ENCODE peak calls at places on chromosomes 3 and 15, in four cellular contexts. Y is amniotic stem cell, F is thoracic aorta, J is heart right ventricle. U is an unnamed sample.

GRCh38 chr3:171875923-171876412 is 32.8 kb downstream of the TMEM212 start:
- DNase-seq in Y (no peak), F (no peak), J (no peak), U (no peak)

GRCh38 chr15:56916825-56917477 is 1.5 kb upstream of the TCF12 start:
- DNase-seq in Y (no peak), F (no peak), J (no peak), U (no peak)

GRCh38 chr15:66039117-66039860 is 170.0 kb downstream of the RAB11A start:
- DNase-seq in Y (no peak), F (no peak), J (no peak), U (no peak)

GRCh38 chr15:25242166-25242879 is 196.5 kb downstream of the UBE3A start:
- DNase-seq in Y (no peak), F (no peak), J (no peak), U (no peak)

GRCh38 chr3:58623478-58623877 is 43.1 kb downstream of the FAM3D start:
- DNase-seq in Y (no peak), F (no peak), J (no peak), U (no peak)

GRCh38 chr15:98567951-98568350 is 80.4 kb upstream of the IGF1R start:
- DNase-seq in Y (no peak), F (no peak), J (no peak), U (no peak)

GRCh38 chr15:73927476-73928240 is 1.4 kb downstream of the LOXL1 start:
- DNase-seq in Y (peak), F (no peak), J (no peak), U (peak)

GRCh38 chr3:34675383-34676120 is 877.1 kb downstream of the PDCD6IP start:
- DNase-seq in Y (no peak), F (no peak), J (no peak), U (no peak)

GRCh38 chr15:55909036-55909811 is 84.2 kb downstream of the NEDD4 start:
- DNase-seq in Y (no peak), F (no peak), J (no peak), U (no peak)

GRCh38 chr3:141056716-141057115 is 5.6 kb downstream of the SPSB4 start:
- DNase-seq in Y (no peak), F (no peak), J (no peak), U (no peak)

GRCh38 chr3:8755564-8756237 is 13.7 kb downstream of the OXTR start:
- DNase-seq in Y (no peak), F (no peak), J (no peak), U (no peak)

GRCh38 chr15:99165956-99166689 is 61.2 kb downstream of the SYNM start:
- DNase-seq in Y (no peak), F (no peak), J (no peak), U (no peak)

GRCh38 chr3:98573231-98573728 is 20.1 kb downstream of the CPOX start:
- DNase-seq in Y (no peak), F (no peak), J (no peak), U (no peak)

GRCh38 chr3:125202197-125202596 is 10.4 kb downstream of the SLC12A8 start:
- DNase-seq in Y (no peak), F (no peak), J (no peak), U (no peak)

GRCh38 chr3:89682556-89682955 is 575.1 kb downstream of the EPHA3 start:
- DNase-seq in Y (no peak), F (no peak), J (no peak), U (no peak)

GRCh38 chr3:187104956-187105355 is 34.3 kb downstream of the RPL39L start:
- DNase-seq in Y (no peak), F (no peak), J (peak), U (no peak)

GRCh38 chr3:186849392-186849975 is 7.0 kb downstream of the ADIPOQ start:
- DNase-seq in Y (no peak), F (no peak), J (no peak), U (no peak)

GRCh38 chr15:46280753-46281521 is 646.1 kb downstream of the SQOR start:
- DNase-seq in Y (no peak), F (no peak), J (no peak), U (no peak)

GRCh38 chr15:25733856-25734679 is 129.1 kb downstream of the ATP10A start:
- DNase-seq in Y (no peak), F (no peak), J (no peak), U (no peak)

GRCh38 chr15:69958494-69959134 is 139.1 kb downstream of the TLE3 start:
- DNase-seq in Y (no peak), F (no peak), J (no peak), U (no peak)

GRCh38 chr3:112653209-112653871 is 12.4 kb upstream of the CCDC80 start:
- DNase-seq in Y (peak), F (no peak), J (peak), U (no peak)

GRCh38 chr3:156366559-156366958 is 188.4 kb downstream of the SSR3 start:
- DNase-seq in Y (no peak), F (no peak), J (no peak), U (no peak)

GRCh38 chr15:66496951-66497501 is 536 bp downstream of the SNAPC5 start:
- DNase-seq in Y (no peak), F (no peak), J (no peak), U (no peak)

GRCh38 chr3:102163039-102163817 is 271.6 kb upstream of the ZPLD1 start:
- DNase-seq in Y (peak), F (no peak), J (peak), U (no peak)

GRCh38 chr3:7667774-7668173 is 806.9 kb downstream of the GRM7 start:
- DNase-seq in Y (no peak), F (no peak), J (no peak), U (no peak)

GRCh38 chr3:106247902-106248684 is 379.3 kb upstream of the CBLB start:
- DNase-seq in Y (no peak), F (no peak), J (no peak), U (no peak)

GRCh38 chr3:119175869-119176756 is 2.7 kb downstream of the UPK1B start:
- DNase-seq in Y (no peak), F (no peak), J (no peak), U (no peak)

GRCh38 chr15:64883097-64883581 is 28.6 kb upstream of the ANKDD1A start:
- DNase-seq in Y (no peak), F (no peak), J (no peak), U (peak)

GRCh38 chr15:67399925-67400324 is 121.0 kb upstream of the C15orf61 start:
- DNase-seq in Y (no peak), F (no peak), J (no peak), U (no peak)

GRCh38 chr3:177554900-177555759 is 357.8 kb upstream of the TBL1XR1 start:
- DNase-seq in Y (no peak), F (no peak), J (no peak), U (no peak)

GRCh38 chr3:32399030-32399620 is 7.5 kb downstream of the CMTM7 start:
- DNase-seq in Y (peak), F (no peak), J (no peak), U (peak)

GRCh38 chr3:193983846-193984245 is 152.1 kb upstream of the HES1 start:
- DNase-seq in Y (no peak), F (no peak), J (no peak), U (no peak)

GRCh38 chr15:40282870-40283614 is at the start of gene ANKRD63:
- DNase-seq in Y (no peak), F (no peak), J (no peak), U (no peak)

GRCh38 chr3:48635222-48636021 is at the start of gene SLC26A6:
- DNase-seq in Y (peak), F (peak), J (peak), U (peak)

U was measured in GDM1.